ENCODE peak calls at places on chromosome 3, in four cellular contexts. One of them, this sample, is unnamed.

GRCh38 chr3:126992216-126992615 is 9.3 kb downstream of the PLXNA1 start:
- DNase-seq in A549: no peak
- DNase-seq in HepG2: no peak
- DNase-seq in GM12878: no peak
- DNase-seq in this sample: no peak

GRCh38 chr3:24290596-24290995 is 204.1 kb downstream of the THRB start:
- DNase-seq in A549: no peak
- DNase-seq in HepG2: no peak
- DNase-seq in GM12878: no peak
- DNase-seq in this sample: no peak

GRCh38 chr3:173556546-173556945 is 159.0 kb downstream of the NLGN1 start:
- DNase-seq in HepG2: no peak
- DNase-seq in A549: no peak
- DNase-seq in GM12878: no peak
- DNase-seq in this sample: no peak

GRCh38 chr3:33064929-33065328 is 32.0 kb downstream of the GLB1 start:
- DNase-seq in HepG2: peak
- DNase-seq in GM12878: no peak
- DNase-seq in A549: no peak
- DNase-seq in this sample: no peak

GRCh38 chr3:13530241-13531009 is 18.5 kb upstream of the FBLN2 start:
- DNase-seq in GM12878: no peak
- DNase-seq in HepG2: no peak
- DNase-seq in A549: no peak
- DNase-seq in this sample: no peak

GRCh38 chr3:5138214-5138981 is 16.3 kb downstream of the ARL8B start:
- DNase-seq in HepG2: peak
- DNase-seq in A549: no peak
- DNase-seq in GM12878: no peak
- DNase-seq in this sample: no peak

GRCh38 chr3:170038434-170039110 is 777 bp downstream of the GPR160 start:
- DNase-seq in A549: no peak
- DNase-seq in GM12878: no peak
- DNase-seq in HepG2: no peak
- DNase-seq in this sample: no peak

GRCh38 chr3:87478716-87479115 is 202.3 kb upstream of the POU1F1 start:
- DNase-seq in HepG2: no peak
- DNase-seq in GM12878: no peak
- DNase-seq in A549: no peak
- DNase-seq in this sample: no peak

GRCh38 chr3:63353383-63353782 is 75.3 kb downstream of the SYNPR start:
- DNase-seq in GM12878: no peak
- DNase-seq in HepG2: no peak
- DNase-seq in A549: no peak
- DNase-seq in this sample: no peak

GRCh38 chr3:159637895-159638542 is 350.6 kb upstream of the IL12A start:
- DNase-seq in GM12878: no peak
- DNase-seq in HepG2: no peak
- DNase-seq in A549: no peak
- DNase-seq in this sample: no peak

GRCh38 chr3:100268986-100269385 is 8.2 kb downstream of the TBC1D23 start:
- DNase-seq in HepG2: no peak
- DNase-seq in GM12878: no peak
- DNase-seq in A549: no peak
- DNase-seq in this sample: no peak

GRCh38 chr3:114874447-114874846 is 272.6 kb downstream of the ZBTB20 start:
- DNase-seq in A549: no peak
- DNase-seq in HepG2: no peak
- DNase-seq in GM12878: no peak
- DNase-seq in this sample: no peak

GRCh38 chr3:114880078-114880477 is 267.0 kb downstream of the ZBTB20 start:
- DNase-seq in A549: no peak
- DNase-seq in HepG2: no peak
- DNase-seq in GM12878: no peak
- DNase-seq in this sample: no peak

GRCh38 chr3:114878119-114878839 is 268.8 kb downstream of the ZBTB20 start:
- DNase-seq in A549: no peak
- DNase-seq in GM12878: no peak
- DNase-seq in HepG2: no peak
- DNase-seq in this sample: no peak

GRCh38 chr3:114877378-114878118 is 269.5 kb downstream of the ZBTB20 start:
- DNase-seq in GM12878: no peak
- DNase-seq in A549: no peak
- DNase-seq in HepG2: no peak
- DNase-seq in this sample: no peak

GRCh38 chr3:114879059-114880031 is 267.7 kb downstream of the ZBTB20 start:
- DNase-seq in A549: no peak
- DNase-seq in HepG2: no peak
- DNase-seq in GM12878: peak
- DNase-seq in this sample: no peak
- TF ChIP-seq PBX3 in A549: no peak
- TF ChIP-seq PBX3 in HepG2: no peak
- TF ChIP-seq PBX3 in GM12878: no peak
- TF ChIP-seq PBX3 in this sample: no peak

GRCh38 chr3:150150633-150151032 is 179.9 kb upstream of the PFN2 start:
- DNase-seq in A549: no peak
- DNase-seq in GM12878: no peak
- DNase-seq in HepG2: no peak
- DNase-seq in this sample: no peak

GRCh38 chr3:150145659-150146058 is 175.0 kb upstream of the PFN2 start:
- DNase-seq in A549: no peak
- DNase-seq in HepG2: no peak
- DNase-seq in GM12878: no peak
- DNase-seq in this sample: no peak

GRCh38 chr3:150149651-150150051 is 179.0 kb upstream of the PFN2 start:
- DNase-seq in A549: no peak
- DNase-seq in GM12878: no peak
- DNase-seq in HepG2: no peak
- DNase-seq in this sample: no peak

GRCh38 chr3:150146891-150147761 is 176.4 kb upstream of the PFN2 start:
- DNase-seq in GM12878: no peak
- DNase-seq in A549: no peak
- DNase-seq in HepG2: no peak
- DNase-seq in this sample: no peak

DNA sequence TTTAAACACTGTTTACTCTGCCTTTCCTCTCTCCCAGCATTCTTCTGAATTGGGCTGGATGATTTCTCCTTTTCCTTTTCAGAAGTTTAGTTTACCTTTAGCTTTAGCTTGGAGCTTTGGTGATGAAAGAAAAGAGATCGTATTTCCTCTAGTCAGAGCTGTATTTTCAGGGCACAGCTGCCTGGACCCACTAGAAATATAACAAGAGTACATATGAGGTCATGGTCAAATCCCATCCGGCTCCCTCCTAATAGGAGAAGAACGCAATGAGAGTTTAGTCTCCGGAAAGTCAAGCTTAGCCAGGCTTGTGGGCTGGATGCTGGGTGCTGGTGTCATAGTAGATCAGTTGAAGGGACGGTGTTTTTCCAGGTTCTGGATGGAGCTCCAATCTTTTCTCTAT is 177.1 kb upstream of the PFN2 start:
- DNase-seq in GM12878: no peak
- DNase-seq in A549: no peak
- DNase-seq in HepG2: no peak
- DNase-seq in this sample: no peak
- TF ChIP-seq RFX5 in GM12878: no peak
- TF ChIP-seq RFX5 in A549: no peak
- TF ChIP-seq RFX5 in HepG2: no peak
- TF ChIP-seq RFX5 in this sample: no peak

DNA sequence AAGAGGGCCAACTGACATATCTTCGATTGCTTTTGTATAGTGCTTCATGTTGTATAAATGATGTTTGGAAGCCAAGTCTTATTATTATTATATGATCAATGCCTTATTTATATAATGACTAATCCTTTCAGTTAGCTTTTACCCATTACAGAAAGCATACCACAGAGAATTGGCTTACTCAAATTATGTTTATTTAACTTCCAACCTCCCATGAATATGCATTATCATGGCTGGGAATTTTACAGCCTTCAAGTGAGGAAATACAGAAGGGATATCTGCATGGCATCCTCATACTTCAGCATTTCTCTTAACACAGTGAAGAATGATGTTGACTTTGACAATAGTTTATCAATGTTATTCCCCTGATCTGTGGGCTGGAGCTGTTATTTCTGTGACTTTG is 225.9 kb upstream of the GAP43 start:
- DNase-seq in HepG2: no peak
- DNase-seq in GM12878: no peak
- DNase-seq in A549: no peak
- DNase-seq in this sample: no peak
- TF ChIP-seq PBX3 in HepG2: no peak
- TF ChIP-seq PBX3 in GM12878: no peak
- TF ChIP-seq PBX3 in A549: no peak
- TF ChIP-seq PBX3 in this sample: no peak

GRCh38 chr3:43525941-43526607 is 95.7 kb downstream of the ANO10 start:
- DNase-seq in HepG2: no peak
- DNase-seq in A549: no peak
- DNase-seq in GM12878: no peak
- DNase-seq in this sample: no peak
- TF ChIP-seq RFX5 in HepG2: no peak
- TF ChIP-seq RFX5 in A549: no peak
- TF ChIP-seq RFX5 in GM12878: no peak
- TF ChIP-seq RFX5 in this sample: no peak

GRCh38 chr3:66856555-66856954 is 141.6 kb upstream of the KBTBD8 start:
- DNase-seq in GM12878: no peak
- DNase-seq in A549: no peak
- DNase-seq in HepG2: no peak
- DNase-seq in this sample: no peak
- TF ChIP-seq PBX3 in GM12878: no peak
- TF ChIP-seq PBX3 in A549: no peak
- TF ChIP-seq PBX3 in HepG2: no peak
- TF ChIP-seq PBX3 in this sample: no peak

GRCh38 chr3:10249833-10250232 is 1.6 kb downstream of the TATDN2 start:
- DNase-seq in GM12878: no peak
- DNase-seq in HepG2: peak
- DNase-seq in A549: no peak
- DNase-seq in this sample: no peak

GRCh38 chr3:10248184-10248983 is at the start of gene TATDN2:
- DNase-seq in A549: peak
- DNase-seq in HepG2: peak
- DNase-seq in GM12878: peak
- DNase-seq in this sample: peak

GRCh38 chr3:10251006-10251405 is 2.7 kb downstream of the TATDN2 start:
- DNase-seq in A549: no peak
- DNase-seq in GM12878: no peak
- DNase-seq in HepG2: no peak
- DNase-seq in this sample: no peak

GRCh38 chr3:10247679-10248183 is 528 bp upstream of the TATDN2 start:
- DNase-seq in HepG2: no peak
- DNase-seq in A549: no peak
- DNase-seq in GM12878: no peak
- DNase-seq in this sample: no peak

DNA sequence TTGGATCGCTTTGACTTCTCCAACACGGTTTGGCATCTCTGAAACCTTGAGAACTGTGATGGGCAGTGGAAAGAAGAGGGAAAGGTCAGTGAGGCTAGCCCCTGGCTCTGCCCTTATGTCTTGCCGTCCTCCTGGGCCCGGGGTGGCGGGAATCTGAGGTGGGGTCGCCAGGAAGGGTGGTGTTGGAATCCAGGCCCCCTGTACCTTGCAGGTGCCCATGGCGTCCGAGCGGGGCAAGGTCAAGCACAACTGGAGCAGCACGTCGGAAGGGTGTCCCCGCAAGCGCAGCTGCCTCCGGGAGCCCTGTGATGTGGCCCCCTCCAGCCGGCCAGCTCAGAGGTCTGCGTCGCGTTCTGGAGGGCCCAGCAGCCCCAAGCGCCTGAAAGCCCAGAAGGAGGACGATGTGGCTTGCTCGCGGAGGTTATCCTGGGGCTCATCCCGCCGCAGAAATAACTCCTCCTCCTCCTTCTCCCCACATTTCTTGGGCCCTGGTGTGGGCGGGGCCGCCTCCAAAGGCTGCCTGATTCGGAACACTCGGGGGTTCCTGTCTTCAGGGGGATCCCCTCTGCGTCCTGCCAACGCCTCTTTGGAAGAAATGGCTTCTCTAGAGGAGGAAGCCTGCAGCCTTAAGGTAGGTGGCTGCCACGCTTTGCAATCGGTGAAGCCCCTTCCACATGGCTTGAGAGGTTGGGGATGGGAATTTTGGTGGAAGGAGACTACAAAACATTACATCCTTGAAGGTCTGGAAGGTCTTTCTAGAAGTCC is 907 bp downstream of the TATDN2 start:
- DNase-seq in GM12878: no peak
- DNase-seq in HepG2: no peak
- DNase-seq in A549: peak
- DNase-seq in this sample: peak
- TF ChIP-seq RFX5 in GM12878: no peak
- TF ChIP-seq RFX5 in HepG2: no peak
- TF ChIP-seq RFX5 in A549: no peak
- TF ChIP-seq RFX5 in this sample: no peak